ENCODE peak calls at places on chromosomes 16 and 17, in four cellular contexts. N is esophagus muscularis mucosa, C is breast epithelium, S is left ventricle myocardium inferior. Q is an unnamed sample.

GRCh38 chr17:78448356-78448993 is 70.0 kb downstream of the PGS1 start:
- DNase-seq in N (no peak), C (no peak), S (no peak), Q (no peak)

GRCh38 chr16:21167929-21168602 is 9.6 kb downstream of the LDAF1 start:
- DNase-seq in N (no peak), C (no peak), S (no peak), Q (no peak)

GRCh38 chr17:49849711-49850610 is 2.1 kb upstream of the TAC4 start:
- DNase-seq in N (no peak), C (no peak), S (no peak), Q (peak; percentile 9)

GRCh38 chr17:28385037-28385797 is 13.7 kb downstream of the SARM1 start:
- DNase-seq in N (no peak), C (no peak), S (no peak), Q (no peak)

GRCh38 chr16:7423436-7423941 is 90.8 kb downstream of the RBFOX1 start:
- DNase-seq in N (no peak), C (no peak), S (no peak), Q (no peak)

GRCh38 chr16:529012-529575 is 1.6 kb downstream of the CAPN15 start:
- DNase-seq in N (no peak), C (no peak), S (no peak), Q (no peak)

GRCh38 chr16:83211711-83212110 is 584.9 kb downstream of the CDH13 start:
- DNase-seq in N (no peak), C (no peak), S (no peak), Q (no peak)

GRCh38 chr16:19180741-19181140 is 12.7 kb downstream of the SYT17 start:
- DNase-seq in N (no peak), C (no peak), S (no peak), Q (no peak)

GRCh38 chr17:9306086-9306485 is 269.5 kb downstream of the STX8 start:
- DNase-seq in N (no peak), C (no peak), S (no peak), Q (no peak)

GRCh38 chr16:11105038-11105903 is 150.7 kb downstream of the SOCS1 start:
- DNase-seq in N (no peak), C (no peak), S (no peak), Q (peak; percentile 79)

GRCh38 chr17:78357177-78357586 is 2.7 kb downstream of the SOCS3 start:
- DNase-seq in N (no peak), C (no peak), S (peak; percentile 58), Q (no peak)

GRCh38 chr17:78723001-78723796 is 58.9 kb downstream of the CYTH1 start:
- DNase-seq in N (no peak), C (no peak), S (peak; percentile 41), Q (peak; percentile 89)

GRCh38 chr17:51372345-51373004 is 112.1 kb downstream of the UTP18 start:
- DNase-seq in N (no peak), C (no peak), S (no peak), Q (no peak)

GRCh38 chr17:601462-602303 is 113.0 kb downstream of the VPS53 start:
- DNase-seq in N (no peak), C (no peak), S (no peak), Q (peak; percentile 73)

GRCh38 chr16:85238233-85238647 is 126.0 kb upstream of the CIBAR2 start:
- DNase-seq in N (peak; percentile 93), C (peak; percentile 68), S (peak; percentile 51), Q (peak; percentile 93)

GRCh38 chr17:56679148-56679766 is 85.8 kb downstream of the NOG start:
- DNase-seq in N (no peak), C (no peak), S (no peak), Q (no peak)
- H3K4me1 ChIP-seq in N (peaks cover 11% of the 10 kb centered on the region), C (no peaks in the 10 kb centered on the region), S (peaks cover 9% of the 10 kb centered on the region), Q (no peaks in the 10 kb centered on the region)

DNA sequence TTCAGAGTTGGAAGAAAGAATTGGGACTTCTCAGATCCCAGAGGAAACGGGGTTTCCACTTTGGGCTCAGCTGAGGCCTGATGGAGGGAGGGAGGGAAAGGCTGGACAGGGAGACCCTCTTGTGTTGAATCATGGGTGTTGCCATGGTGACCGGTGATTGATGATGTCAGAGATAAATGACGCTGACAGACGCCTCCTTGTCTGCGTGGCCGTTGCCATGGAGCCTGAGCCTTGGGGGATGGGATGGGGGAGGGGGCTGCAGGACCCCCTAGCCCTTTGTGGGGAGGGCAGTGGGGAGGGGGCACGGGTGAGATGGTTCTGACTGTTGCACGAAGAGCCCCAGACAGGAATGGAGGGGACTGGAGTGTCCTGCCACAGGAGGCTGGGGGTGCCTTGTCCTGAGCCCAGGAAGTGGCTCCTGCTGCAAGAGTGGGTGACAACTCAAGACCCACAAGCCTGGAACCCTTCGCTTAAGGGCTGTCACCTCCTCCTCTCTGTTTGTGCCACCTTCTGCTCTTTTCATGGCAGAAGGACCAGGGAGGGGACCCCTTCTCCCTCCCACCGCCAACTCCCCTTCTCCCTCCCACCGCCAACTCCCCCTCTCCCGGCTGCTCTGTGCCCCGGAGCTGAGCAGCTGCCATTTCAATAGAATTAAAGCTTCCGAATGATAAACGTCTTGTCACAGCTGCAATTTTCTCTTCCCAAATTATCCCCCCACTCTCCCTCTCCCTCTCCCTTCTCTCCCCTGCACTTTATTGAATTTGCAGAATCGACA is 13.9 kb downstream of the GJD3 start:
- DNase-seq in N (no peak), C (no peak), S (no peak), Q (no peak)
- H3K4me1 ChIP-seq in N (peaks cover 90% of the 10 kb centered on the region), C (peaks cover 31% of the 10 kb centered on the region), S (peaks cover 81% of the 10 kb centered on the region), Q (peaks cover 77% of the 10 kb centered on the region)

DNA sequence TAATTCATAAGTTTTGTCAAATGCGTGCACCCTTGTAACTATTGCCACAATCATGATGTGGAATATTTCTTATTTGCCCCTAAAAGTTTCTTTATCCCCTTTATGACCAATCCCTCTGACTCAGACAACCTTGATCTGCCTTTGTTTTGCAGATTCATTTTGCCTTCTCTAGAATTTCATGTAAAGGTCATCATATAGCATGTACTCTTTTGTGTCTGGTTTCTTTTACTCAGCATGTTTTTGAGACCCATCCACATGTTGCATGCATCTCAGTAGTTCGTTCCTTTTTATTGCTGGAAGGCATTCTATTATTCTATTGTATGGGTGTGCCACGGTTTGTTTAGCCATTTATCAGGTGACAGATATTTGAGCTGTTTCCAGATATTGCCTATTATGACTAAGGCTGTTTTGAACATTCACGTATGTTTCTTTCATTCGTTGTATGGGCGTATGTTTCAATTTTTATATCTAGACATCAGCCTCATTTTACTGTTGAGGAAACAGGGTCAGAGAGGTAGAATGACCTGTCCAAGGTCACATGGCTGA is 192.4 kb downstream of the RAB11FIP4 start:
- DNase-seq in N (no peak), C (no peak), S (no peak), Q (no peak)
- H3K4me1 ChIP-seq in N (peaks cover 41% of the 10 kb centered on the region), C (peaks cover 22% of the 10 kb centered on the region), S (peaks cover 44% of the 10 kb centered on the region), Q (peaks cover 57% of the 10 kb centered on the region)

DNA sequence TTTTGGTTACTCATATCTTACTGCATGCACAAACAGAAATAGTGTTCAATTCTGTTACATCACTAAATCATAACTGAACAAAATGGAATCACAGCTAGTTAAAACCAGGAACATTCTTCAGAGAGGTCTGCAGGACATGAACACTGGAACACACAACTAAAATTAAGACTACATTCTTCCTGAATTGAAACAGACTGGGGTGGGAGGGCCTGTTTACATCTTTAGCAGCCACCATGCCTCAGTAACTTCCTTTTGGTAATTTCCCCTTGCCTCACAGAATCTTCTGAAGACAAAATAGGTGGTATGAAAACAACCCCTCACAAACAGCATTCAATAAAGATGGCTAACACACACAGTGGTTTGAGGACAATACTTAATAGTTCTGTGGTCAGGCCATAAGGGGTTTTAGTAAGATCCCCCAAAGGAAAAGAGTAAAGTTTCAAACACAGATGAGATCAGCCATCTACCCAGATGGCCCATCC is 6.5 kb downstream of the MARF1 start:
- DNase-seq in N (no peak), C (no peak), S (no peak), Q (no peak)
- H3K4me1 ChIP-seq in N (peaks cover 10% of the 10 kb centered on the region), C (no peaks in the 10 kb centered on the region), S (peaks cover 26% of the 10 kb centered on the region), Q (no peaks in the 10 kb centered on the region)

GRCh38 chr16:89098767-89099430 is 5.2 kb downstream of the ACSF3 start:
- DNase-seq in N (no peak), C (no peak), S (no peak), Q (no peak)
- H3K4me1 ChIP-seq in N (peaks cover 32% of the 10 kb centered on the region), C (peaks cover 8% of the 10 kb centered on the region), S (peaks cover 32% of the 10 kb centered on the region), Q (no peaks in the 10 kb centered on the region)

GRCh38 chr17:33786478-33786877 is 468.6 kb upstream of the CCL2 start:
- DNase-seq in N (no peak), C (no peak), S (peak; percentile 18), Q (no peak)
- H3K4me1 ChIP-seq in N (no peaks in the 10 kb centered on the region), C (no peaks in the 10 kb centered on the region), S (no peaks in the 10 kb centered on the region), Q (no peaks in the 10 kb centered on the region)

GRCh38 chr16:67551091-67551490 is 11.2 kb upstream of the CTCF start:
- DNase-seq in N (no peak), C (no peak), S (no peak), Q (peak; percentile 44)
- H3K4me1 ChIP-seq in N (peaks cover 27% of the 10 kb centered on the region), C (no peaks in the 10 kb centered on the region), S (peaks cover 63% of the 10 kb centered on the region), Q (peaks cover 8% of the 10 kb centered on the region)

GRCh38 chr17:17623904-17624303 is 32.4 kb upstream of the PEMT start:
- DNase-seq in N (no peak), C (no peak), S (no peak), Q (no peak)

GRCh38 chr17:17626840-17627239 is 35.3 kb upstream of the PEMT start:
- DNase-seq in N (no peak), C (no peak), S (no peak), Q (no peak)

GRCh38 chr17:17621254-17621653 is 29.7 kb upstream of the PEMT start:
- DNase-seq in N (no peak), C (no peak), S (no peak), Q (no peak)

GRCh38 chr17:17626151-17626805 is 34.8 kb upstream of the PEMT start:
- DNase-seq in N (no peak), C (no peak), S (no peak), Q (no peak)

GRCh38 chr17:17624776-17625175 is 33.3 kb upstream of the PEMT start:
- DNase-seq in N (no peak), C (no peak), S (no peak), Q (no peak)
- H3K4me1 ChIP-seq in N (no peaks in the 10 kb centered on the region), C (no peaks in the 10 kb centered on the region), S (no peaks in the 10 kb centered on the region), Q (no peaks in the 10 kb centered on the region)

GRCh38 chr17:81424151-81424550 is 28.9 kb downstream of the BAHCC1 start:
- DNase-seq in N (no peak), C (no peak), S (no peak), Q (no peak)
- H3K4me1 ChIP-seq in N (peaks cover 83% of the 10 kb centered on the region), C (peaks cover 44% of the 10 kb centered on the region), S (peaks cover 81% of the 10 kb centered on the region), Q (peaks cover 73% of the 10 kb centered on the region)

GRCh38 chr16:49600976-49601375 is 227.4 kb downstream of the C16orf78 start:
- DNase-seq in N (no peak), C (no peak), S (no peak), Q (no peak)
- H3K4me1 ChIP-seq in N (peaks cover 12% of the 10 kb centered on the region), C (peaks cover 4% of the 10 kb centered on the region), S (peaks cover 9% of the 10 kb centered on the region), Q (peaks cover 23% of the 10 kb centered on the region)